ENCODE peak calls at places on chromosomes 1 and 21, in four cellular contexts. O, B, N and M are unnamed samples.

GRCh38 chr1:91640877-91641526 is 140.4 kb downstream of the CDC7 start:
- DNase-seq in O (no peak), B (no peak), N (no peak), M (no peak)

GRCh38 chr1:20322081-20322824 is 31.6 kb downstream of the VWA5B1 start:
- DNase-seq in O (no peak), B (peak), N (peak), M (no peak)

GRCh38 chr1:30657131-30658013 is 66.0 kb downstream of the MATN1 start:
- DNase-seq in O (no peak), B (no peak), N (no peak), M (no peak)

GRCh38 chr1:183089025-183089639 is 65.9 kb downstream of the LAMC1 start:
- DNase-seq in O (no peak), B (no peak), N (no peak), M (peak)

GRCh38 chr1:118097622-118098348 is 87.2 kb downstream of the SPAG17 start:
- DNase-seq in O (no peak), B (peak), N (no peak), M (no peak)

GRCh38 chr21:32604484-32604883 is 7.7 kb downstream of the CFAP298 start:
- DNase-seq in O (no peak), B (no peak), N (no peak), M (no peak)

GRCh38 chr1:39720094-39720999 is 18.3 kb upstream of the PPIE start:
- DNase-seq in O (peak), B (peak), N (no peak), M (no peak)

GRCh38 chr1:167052389-167052788 is 37.8 kb downstream of the GPA33 start:
- DNase-seq in O (peak), B (no peak), N (no peak), M (peak)

GRCh38 chr1:85681087-85681486 is 27.1 kb downstream of the ZNHIT6 start:
- DNase-seq in O (no peak), B (peak), N (no peak), M (peak)

GRCh38 chr1:147640553-147641165 is 29.7 kb downstream of the ACP6 start:
- DNase-seq in O (peak), B (peak), N (no peak), M (peak)

GRCh38 chr1:35557118-35557610 is at the start of gene KIAA0319L:
- DNase-seq in O (peak), B (peak), N (no peak), M (peak)

GRCh38 chr21:17658931-17659330 is 46.2 kb upstream of the BTG3 start:
- DNase-seq in O (no peak), B (no peak), N (no peak), M (no peak)

GRCh38 chr1:19203440-19203839 is 6.6 kb downstream of the UBR4 start:
- DNase-seq in O (no peak), B (peak), N (no peak), M (no peak)

GRCh38 chr1:6867688-6868370 is 82.6 kb downstream of the CAMTA1 start:
- DNase-seq in O (no peak), B (no peak), N (no peak), M (no peak)

GRCh38 chr1:15184445-15185103 is 31.0 kb downstream of the TMEM51 start:
- DNase-seq in O (no peak), B (no peak), N (no peak), M (no peak)

GRCh38 chr1:3469849-3470649 is 15.6 kb downstream of the ARHGEF16 start:
- DNase-seq in O (no peak), B (no peak), N (no peak), M (no peak)

GRCh38 chr1:99727575-99728190 is 38.8 kb downstream of the FRRS1 start:
- DNase-seq in O (no peak), B (peak), N (no peak), M (no peak)

GRCh38 chr1:230174765-230175747 is 108.0 kb downstream of the GALNT2 start:
- DNase-seq in O (no peak), B (no peak), N (no peak), M (no peak)

GRCh38 chr1:234531181-234532132 is 52.5 kb upstream of the TARBP1 start:
- DNase-seq in O (no peak), B (peak), N (no peak), M (no peak)

GRCh38 chr1:12756756-12757433 is 10.9 kb downstream of the CFAP107 start:
- DNase-seq in O (no peak), B (no peak), N (no peak), M (no peak)

GRCh38 chr1:178529364-178530036 is 16.6 kb downstream of the TEX35 start:
- DNase-seq in O (no peak), B (no peak), N (no peak), M (no peak)

GRCh38 chr1:12521096-12521495 is 96.9 kb downstream of the DHRS3 start:
- DNase-seq in O (no peak), B (no peak), N (no peak), M (no peak)

GRCh38 chr1:238252033-238252802 is 361.5 kb upstream of the ZP4 start:
- DNase-seq in O (no peak), B (peak), N (no peak), M (peak)

GRCh38 chr1:213985181-213986019 is 2.4 kb upstream of the PROX1 start:
- DNase-seq in O (no peak), B (no peak), N (no peak), M (no peak)

DNA sequence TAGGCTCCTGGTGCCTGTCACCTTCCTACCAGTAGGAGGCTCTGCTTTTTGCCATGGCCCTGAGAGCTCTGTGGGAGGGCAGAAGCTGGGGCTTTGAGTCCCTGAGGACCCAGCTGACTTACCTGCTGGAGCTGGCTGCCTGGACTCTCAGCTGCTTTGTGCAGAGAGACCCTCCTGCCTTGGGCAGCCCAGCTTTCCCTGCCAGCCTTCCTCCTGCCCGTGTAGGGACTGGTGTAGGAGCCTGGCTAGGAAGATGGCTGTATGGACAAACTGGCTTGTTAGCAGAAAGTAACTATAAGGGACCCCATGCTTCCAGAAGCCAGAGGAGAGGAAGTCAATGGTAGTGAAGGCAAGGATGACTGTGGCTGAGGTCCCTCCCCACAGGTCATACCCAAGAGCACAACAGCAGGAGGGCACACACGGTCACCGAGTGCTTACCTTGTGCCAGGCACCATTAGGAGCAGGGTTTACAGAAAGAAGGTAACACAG is 9.7 kb upstream of the CELSR2 start:
- DNase-seq in O (peak), B (peak), N (no peak), M (peak)
- TF ChIP-seq ELK1 in O (no peak), B (no peak), N (no peak), M (no peak)

GRCh38 chr1:172180886-172181285 is 239.6 kb upstream of the C1orf105 start:
- DNase-seq in O (no peak), B (peak), N (peak), M (no peak)
- TF ChIP-seq ELK1 in O (no peak), B (no peak), N (no peak), M (no peak)

GRCh38 chr1:190436615-190437014 is 41.0 kb downstream of the BRINP3 start:
- DNase-seq in O (no peak), B (peak), N (peak), M (peak)
- TF ChIP-seq ELK1 in O (no peak), B (no peak), N (no peak), M (no peak)

GRCh38 chr1:51518033-51518729 is 885 bp downstream of the EPS15 start:
- DNase-seq in O (peak), B (peak), N (peak), M (peak)
- TF ChIP-seq ELK1 in O (no peak), B (no peak), N (no peak), M (no peak)

GRCh38 chr21:38853421-38853919 is 47.7 kb downstream of the ETS2 start:
- DNase-seq in O (no peak), B (peak), N (no peak), M (peak)
- TF ChIP-seq ELK1 in O (no peak), B (no peak), N (no peak), M (no peak)